ENCODE peak calls at places on chromosomes 3 and 15, in four cellular contexts. S is MCF 10A; G is GM12864; Y is effector CD8-positive, alpha-beta T cell. L is an unnamed sample.

GRCh38 chr15:98838387-98839259 is 169.0 kb downstream of the PGPEP1L start:
- DNase-seq in G (no peak), S (no peak), Y (no peak), L (no peak)

GRCh38 chr15:68818671-68819450 is 1.8 kb downstream of the ANP32A start:
- DNase-seq in G (no peak), Y (no peak), S (peak; percentile 49), L (no peak)

GRCh38 chr3:191244242-191244867 is 45.3 kb downstream of the OSTN start:
- DNase-seq in G (no peak), S (peak; percentile 30), Y (no peak), L (peak; percentile 14)

GRCh38 chr3:32334675-32335074 is 57.0 kb upstream of the CMTM7 start:
- DNase-seq in Y (no peak), G (no peak), S (peak; percentile 20), L (no peak)

GRCh38 chr3:1087066-1087555 is 5.7 kb upstream of the CNTN6 start:
- DNase-seq in S (peak; percentile 36), G (no peak), Y (no peak), L (peak; percentile 0)

GRCh38 chr15:44832068-44832467 is 95.7 kb downstream of the TRIM69 start:
- DNase-seq in G (no peak), S (no peak), Y (no peak), L (no peak)

GRCh38 chr3:71128951-71129350 is 454.6 kb downstream of the FOXP1 start:
- DNase-seq in G (no peak), S (no peak), Y (no peak), L (no peak)

GRCh38 chr3:78791745-78792144 is 976.1 kb downstream of the ROBO1 start:
- DNase-seq in G (no peak), S (no peak), Y (no peak), L (no peak)

GRCh38 chr15:66505430-66505811 is 295 bp downstream of the ZWILCH start:
- DNase-seq in Y (no peak), S (no peak), G (no peak), L (no peak)

GRCh38 chr15:45093622-45094357 is 20.2 kb downstream of the DUOX2 start:
- DNase-seq in Y (no peak), S (no peak), G (no peak), L (no peak)

GRCh38 chr3:55792010-55792409 is 304.9 kb upstream of the WNT5A start:
- DNase-seq in S (peak; percentile 2), Y (no peak), G (no peak), L (no peak)

GRCh38 chr3:50687127-50687751 is 12.5 kb downstream of the DOCK3 start:
- DNase-seq in Y (no peak), G (no peak), S (no peak), L (no peak)